ENCODE peak calls at places on chromosomes 11 and 22, in eight cellular contexts. A, T, O, P, Y, E, J and Q are unnamed samples.

GRCh38 chr22:45105281-45105700 is 58.4 kb upstream of the NUP50 start:
- DNase-seq in A (no peak), T (peak), O (no peak), P (no peak), Y (no peak), E (no peak), J (peak), Q (no peak)

GRCh38 chr11:119371778-119372182 is 9.7 kb downstream of the USP2 start:
- DNase-seq in A (peak), T (no peak), O (no peak), P (no peak), Y (no peak), E (no peak), J (peak), Q (no peak)

GRCh38 chr11:80084614-80085013 is 643.8 kb upstream of the TENM4 start:
- DNase-seq in A (no peak), T (no peak), O (no peak), P (no peak), Y (no peak), E (no peak), J (no peak), Q (no peak)

GRCh38 chr11:133570376-133570775 is 38.1 kb upstream of the OPCML start:
- DNase-seq in A (no peak), T (no peak), O (no peak), P (no peak), Y (no peak), E (no peak), J (peak), Q (no peak)

GRCh38 chr11:1851437-1852180 is 1.3 kb upstream of the LSP1 start:
- DNase-seq in A (no peak), T (no peak), O (no peak), P (no peak), Y (no peak), E (no peak), J (no peak), Q (no peak)

GRCh38 chr11:117128289-117128688 is 15.8 kb upstream of the PAFAH1B2 start:
- DNase-seq in A (no peak), T (no peak), O (no peak), P (no peak), Y (no peak), E (no peak), J (peak), Q (no peak)

GRCh38 chr11:26420331-26420730 is 88.4 kb downstream of the ANO3 start:
- DNase-seq in A (no peak), T (no peak), O (no peak), P (no peak), Y (no peak), E (no peak), J (no peak), Q (no peak)

GRCh38 chr11:21785351-21785750 is 407.5 kb upstream of the ANO5 start:
- DNase-seq in A (no peak), T (no peak), O (no peak), P (no peak), Y (no peak), E (no peak), J (no peak), Q (no peak)

GRCh38 chr11:114160884-114161283 is 101.4 kb downstream of the ZBTB16 start:
- DNase-seq in A (no peak), T (no peak), O (no peak), P (no peak), Y (no peak), E (peak), J (peak), Q (no peak)

GRCh38 chr11:66315921-66316811 is 678 bp downstream of the CD248 start:
- DNase-seq in A (no peak), T (no peak), O (peak), P (no peak), Y (peak), E (no peak), J (no peak), Q (no peak)

GRCh38 chr11:63548178-63548577 is 11.6 kb downstream of the PLAAT4 start:
- DNase-seq in A (no peak), T (no peak), O (no peak), P (no peak), Y (no peak), E (no peak), J (no peak), Q (no peak)

GRCh38 chr11:92702037-92702436 is 267.4 kb upstream of the MTNR1B start:
- DNase-seq in A (no peak), T (no peak), O (no peak), P (no peak), Y (no peak), E (no peak), J (no peak), Q (no peak)

GRCh38 chr11:73346186-73346935 is 29.8 kb upstream of the RELT start:
- DNase-seq in A (no peak), T (no peak), O (no peak), P (no peak), Y (no peak), E (no peak), J (no peak), Q (no peak)